ENCODE peak calls at places on chromosomes 4 and X, in eight cellular contexts. S, Q, T, B, C, M, R and U are unnamed samples.
A peak's percentile ranks its signal among the peaks of the same experiment; 100 is the strongest.

GRCh38 chr4:109077486-109077885 is 225.0 kb downstream of the COL25A1 start:
- DNase-seq in M (no peak), B (no peak), C (peak; percentile 46), T (no peak), S (peak; percentile 29), R (peak; percentile 67), Q (no peak), U (no peak)

GRCh38 chr4:2484993-2485392 is 16.1 kb downstream of the RNF4 start:
- DNase-seq in M (peak; percentile 89), T (peak; percentile 88), Q (peak; percentile 77), B (peak; percentile 81), C (no peak), S (peak; percentile 36), R (peak; percentile 55), U (peak; percentile 29)

GRCh38 chrX:112946227-112946626 is 105.6 kb upstream of the AMOT start:
- DNase-seq in S (no peak), M (no peak), R (no peak), Q (no peak), T (no peak), B (no peak), C (no peak), U (no peak)

GRCh38 chr4:73612032-73612431 is 8.2 kb downstream of the RASSF6 start:
- DNase-seq in M (no peak), B (no peak), C (peak; percentile 66), T (no peak), Q (no peak), R (peak; percentile 32), S (peak; percentile 93), U (no peak)

GRCh38 chr4:148330724-148331123 is 111.5 kb downstream of the NR3C2 start:
- DNase-seq in S (no peak), B (peak; percentile 22), M (no peak), C (no peak), Q (no peak), R (no peak), T (no peak), U (no peak)

GRCh38 chr4:142567199-142567598 is 278.9 kb downstream of the INPP4B start:
- DNase-seq in Q (no peak), S (peak; percentile 40), T (no peak), B (no peak), C (no peak), R (no peak), M (no peak), U (no peak)

GRCh38 chrX:56963377-56963776 is 32.0 kb downstream of the SPIN3 start:
- DNase-seq in T (no peak), Q (no peak), C (no peak), S (no peak), R (no peak), M (no peak), B (no peak), U (no peak)

GRCh38 chr4:178599521-178599920 is 1157.3 kb upstream of the AGA start:
- DNase-seq in C (peak; percentile 28), T (no peak), B (no peak), M (no peak), S (peak; percentile 6), R (no peak), Q (no peak), U (no peak)

GRCh38 chrX:1418901-1419544 is 27.1 kb upstream of the SLC25A6 start:
- DNase-seq in B (no peak), T (peak; percentile 63), R (no peak), M (peak; percentile 72), S (no peak), Q (no peak), C (no peak), U (no peak)

GRCh38 chr4:47074836-47075235 is 43.5 kb downstream of the GABRB1 start:
- DNase-seq in R (peak; percentile 9), C (no peak), M (no peak), B (no peak), T (no peak), S (no peak), Q (no peak), U (no peak)

GRCh38 chr4:40811886-40812857 is 62.4 kb downstream of the NSUN7 start:
- DNase-seq in T (no peak), Q (no peak), S (peak; percentile 13), R (peak; percentile 69), C (peak; percentile 5), M (no peak), B (no peak), U (no peak)

GRCh38 chr4:3710451-3711182 is 55.6 kb upstream of the ADRA2C start:
- DNase-seq in R (no peak), C (no peak), B (no peak), T (peak; percentile 50), Q (no peak), M (peak; percentile 88), S (no peak), U (no peak)

GRCh38 chr4:188147776-188148175 is 8.5 kb downstream of the TRIML1 start:
- DNase-seq in T (no peak), M (no peak), S (no peak), B (no peak), Q (no peak), C (no peak), R (no peak), U (no peak)

GRCh38 chr4:85703098-85703497 is 228.1 kb downstream of the ARHGAP24 start:
- DNase-seq in Q (no peak), R (peak; percentile 25), C (no peak), B (no peak), T (no peak), M (no peak), S (no peak), U (no peak)

GRCh38 chr4:85707591-85707990 is 232.6 kb downstream of the ARHGAP24 start:
- DNase-seq in M (no peak), T (no peak), Q (peak; percentile 24), C (peak; percentile 7), S (no peak), B (no peak), R (no peak), U (no peak)

GRCh38 chr4:85713005-85713404 is 238.1 kb downstream of the ARHGAP24 start:
- DNase-seq in Q (no peak), M (no peak), S (no peak), B (no peak), R (no peak), C (no peak), T (no peak), U (no peak)

DNA sequence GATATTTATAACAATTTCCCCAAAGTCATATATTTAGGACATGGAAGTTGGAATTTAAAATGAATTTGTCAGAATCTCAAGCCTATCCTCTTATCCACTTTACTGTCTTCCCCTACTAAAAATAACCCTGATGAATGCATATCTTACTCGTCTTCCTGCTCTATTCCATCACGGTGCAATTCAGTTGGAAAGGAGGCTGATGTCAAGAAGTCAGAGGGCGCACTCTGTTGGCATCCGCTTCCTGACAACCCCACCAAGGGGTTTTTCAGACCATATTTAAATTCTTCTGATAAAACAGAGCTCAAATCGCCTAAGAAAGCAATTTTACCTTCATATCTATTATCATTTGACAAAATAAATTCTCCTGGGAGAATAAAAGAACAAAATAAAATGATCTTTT is 233.5 kb downstream of the ARHGAP24 start:
- DNase-seq in M (no peak), B (no peak), T (no peak), R (no peak), C (no peak), Q (no peak), S (no peak), U (no peak)
- TF ChIP-seq CTCF in M (no peak), B (no peak), T (no peak), R (no peak), C (no peak), Q (no peak), S (no peak), U (no peak)

DNA sequence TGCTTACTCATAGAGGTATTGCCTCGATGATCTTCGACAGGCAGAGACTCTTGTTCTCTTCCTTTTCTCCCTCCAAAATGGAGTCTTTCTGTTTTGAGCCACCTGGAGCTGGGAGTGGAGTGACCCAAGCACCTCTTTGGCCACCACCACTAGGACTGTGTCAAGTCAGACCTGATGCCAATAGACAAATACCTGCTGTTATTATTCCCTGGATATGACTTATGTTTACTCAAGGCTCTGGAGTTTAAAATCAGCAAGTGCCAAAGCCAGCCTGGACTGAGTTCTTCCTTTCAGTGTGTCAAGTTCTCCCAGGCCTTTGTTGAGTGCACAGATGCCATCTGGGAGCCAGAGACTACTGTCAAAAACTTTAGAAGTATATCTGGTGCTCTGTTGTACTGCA is 130.2 kb upstream of the SLC6A14 start:
- DNase-seq in B (no peak), M (no peak), S (no peak), T (no peak), R (no peak), C (no peak), Q (no peak), U (no peak)
- TF ChIP-seq CTCF in B (no peak), M (no peak), S (no peak), T (no peak), R (no peak), C (no peak), Q (no peak), U (no peak)

DNA sequence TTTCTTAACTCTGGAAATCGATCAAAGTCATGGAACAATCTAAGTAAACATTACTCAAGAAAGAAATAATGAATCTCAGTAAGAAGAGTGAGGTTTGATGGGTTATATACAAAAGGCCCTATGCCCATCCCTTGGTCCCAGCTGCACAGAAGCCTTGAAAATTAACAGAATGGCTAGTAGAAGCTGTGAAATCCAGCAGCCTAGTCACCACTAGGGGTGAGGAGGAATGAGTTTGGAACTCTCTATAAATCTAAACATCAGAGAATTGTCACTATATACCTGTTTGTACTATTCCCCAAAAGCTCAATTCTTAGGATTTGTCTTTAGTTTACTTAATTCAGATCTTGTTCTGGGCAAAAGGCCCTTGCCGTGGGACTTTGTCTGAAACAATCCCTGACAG is 313.9 kb upstream of the GRID2 start:
- DNase-seq in R (no peak), M (no peak), Q (no peak), T (no peak), S (no peak), C (no peak), B (no peak), U (no peak)
- TF ChIP-seq CTCF in R (no peak), M (no peak), Q (no peak), T (no peak), S (no peak), C (no peak), B (no peak), U (no peak)

GRCh38 chr4:156595041-156595440 is 376.6 kb downstream of the PDGFC start:
- DNase-seq in T (no peak), C (no peak), Q (no peak), R (no peak), M (no peak), S (peak; percentile 30), B (no peak), U (no peak)

GRCh38 chr4:156591679-156592078 is 379.9 kb downstream of the PDGFC start:
- DNase-seq in B (no peak), M (no peak), Q (no peak), C (no peak), R (no peak), T (no peak), S (no peak), U (no peak)

GRCh38 chr4:156596026-156596425 is 375.6 kb downstream of the PDGFC start:
- DNase-seq in S (no peak), T (no peak), C (no peak), Q (no peak), R (peak; percentile 76), B (no peak), M (no peak), U (no peak)

GRCh38 chr4:156594619-156595018 is 377.0 kb downstream of the PDGFC start:
- DNase-seq in B (peak; percentile 36), C (peak; percentile 42), R (peak; percentile 38), M (peak; percentile 39), T (peak; percentile 71), Q (no peak), S (peak; percentile 39), U (no peak)

DNA sequence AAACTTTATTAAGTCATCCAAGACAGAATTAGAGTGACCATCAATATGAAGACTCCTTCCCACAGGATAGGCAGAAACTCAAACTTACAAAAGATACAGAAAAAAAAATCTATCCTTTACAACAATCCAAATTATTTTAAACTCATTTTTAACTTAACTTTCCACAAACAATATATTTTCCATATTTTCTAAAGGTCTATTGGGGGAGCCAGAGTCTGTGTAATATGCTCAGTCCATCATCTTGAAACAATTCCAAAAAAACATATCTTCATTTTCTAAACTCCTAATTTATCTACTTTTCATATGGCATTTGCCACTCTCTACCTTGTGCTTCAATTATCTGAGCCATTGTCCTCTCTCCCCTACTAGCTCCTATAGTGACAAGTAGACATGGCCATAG is 378.1 kb downstream of the PDGFC start:
- DNase-seq in T (no peak), Q (no peak), M (no peak), B (no peak), S (no peak), C (no peak), R (peak; percentile 50), U (no peak)
- TF ChIP-seq CTCF in T (no peak), Q (no peak), M (no peak), B (no peak), S (no peak), C (no peak), R (peak; percentile 33), U (no peak)